ENCODE peak calls at places on chromosomes 16 and 17, in ten cellular contexts. T, U, K, C, V, E, W, A, F and M are unnamed samples.

GRCh38 chr16:88631384-88631783 is 7.0 kb upstream of the IL17C start:
- DNase-seq in K (no peak), A (no peak), U (no peak), V (no peak), T (no peak), C (no peak), F (no peak), W (no peak), E (peak), M (no peak)

GRCh38 chr16:31135535-31136286 is at the start of gene PRSS8:
- DNase-seq in F (no peak), A (no peak), U (no peak), E (no peak), K (peak), C (no peak), V (no peak), W (peak), T (no peak), M (peak)

GRCh38 chr17:31549121-31549524 is 157.6 kb downstream of the RAB11FIP4 start:
- DNase-seq in V (no peak), T (no peak), C (no peak), K (no peak), U (no peak), W (no peak), E (no peak), F (no peak), A (no peak), M (no peak)

GRCh38 chr16:49150341-49150740 is 131.3 kb downstream of the CBLN1 start:
- DNase-seq in C (no peak), V (no peak), F (no peak), K (no peak), T (no peak), W (no peak), E (no peak), A (no peak), U (no peak), M (no peak)

GRCh38 chr17:21842332-21843317 is 150.3 kb downstream of the KCNJ18 start:
- DNase-seq in E (no peak), U (no peak), V (no peak), A (no peak), T (no peak), W (no peak), F (no peak), K (no peak), C (no peak), M (no peak)

GRCh38 chr17:58615768-58616659 is 75.8 kb downstream of the TEX14 start:
- DNase-seq in F (no peak), K (no peak), C (no peak), A (no peak), T (no peak), W (no peak), E (no peak), U (no peak), V (no peak), M (no peak)

GRCh38 chr16:54655171-54655590 is 275.5 kb upstream of the IRX5 start:
- DNase-seq in C (no peak), U (no peak), E (peak), K (peak), F (no peak), W (peak), A (peak), T (no peak), V (peak), M (no peak)

GRCh38 chr17:79779661-79780365 is 1.9 kb downstream of the CBX2 start:
- DNase-seq in T (no peak), A (no peak), V (no peak), U (no peak), K (no peak), C (no peak), W (no peak), E (no peak), F (no peak), M (no peak)

GRCh38 chr17:39736319-39737165 is 1.2 kb upstream of the GRB7 start:
- DNase-seq in E (no peak), C (peak), A (no peak), T (no peak), U (no peak), F (no peak), K (no peak), W (no peak), V (no peak), M (no peak)

GRCh38 chr16:64211306-64211705 is 910.6 kb downstream of the CDH11 start:
- DNase-seq in C (no peak), T (no peak), A (no peak), U (no peak), E (no peak), V (no peak), F (no peak), W (no peak), K (no peak), M (no peak)

GRCh38 chr17:17722081-17722905 is 41.0 kb downstream of the RAI1 start:
- DNase-seq in T (peak), E (no peak), K (no peak), C (no peak), U (no peak), F (no peak), A (no peak), V (no peak), W (no peak), M (no peak)

GRCh38 chr16:75074920-75075687 is 41.5 kb downstream of the LDHD start:
- DNase-seq in T (no peak), U (peak), K (peak), F (no peak), E (no peak), V (no peak), C (no peak), A (no peak), W (no peak), M (peak)

GRCh38 chr16:48497129-48497528 is 111.9 kb upstream of the SIAH1 start:
- DNase-seq in W (no peak), C (no peak), E (no peak), T (no peak), F (no peak), A (no peak), K (no peak), V (no peak), U (no peak), M (no peak)

GRCh38 chr16:89042711-89043551 is 50.7 kb upstream of the ACSF3 start:
- DNase-seq in W (no peak), T (no peak), E (no peak), F (no peak), C (no peak), V (no peak), K (no peak), U (no peak), A (no peak), M (no peak)

DNA sequence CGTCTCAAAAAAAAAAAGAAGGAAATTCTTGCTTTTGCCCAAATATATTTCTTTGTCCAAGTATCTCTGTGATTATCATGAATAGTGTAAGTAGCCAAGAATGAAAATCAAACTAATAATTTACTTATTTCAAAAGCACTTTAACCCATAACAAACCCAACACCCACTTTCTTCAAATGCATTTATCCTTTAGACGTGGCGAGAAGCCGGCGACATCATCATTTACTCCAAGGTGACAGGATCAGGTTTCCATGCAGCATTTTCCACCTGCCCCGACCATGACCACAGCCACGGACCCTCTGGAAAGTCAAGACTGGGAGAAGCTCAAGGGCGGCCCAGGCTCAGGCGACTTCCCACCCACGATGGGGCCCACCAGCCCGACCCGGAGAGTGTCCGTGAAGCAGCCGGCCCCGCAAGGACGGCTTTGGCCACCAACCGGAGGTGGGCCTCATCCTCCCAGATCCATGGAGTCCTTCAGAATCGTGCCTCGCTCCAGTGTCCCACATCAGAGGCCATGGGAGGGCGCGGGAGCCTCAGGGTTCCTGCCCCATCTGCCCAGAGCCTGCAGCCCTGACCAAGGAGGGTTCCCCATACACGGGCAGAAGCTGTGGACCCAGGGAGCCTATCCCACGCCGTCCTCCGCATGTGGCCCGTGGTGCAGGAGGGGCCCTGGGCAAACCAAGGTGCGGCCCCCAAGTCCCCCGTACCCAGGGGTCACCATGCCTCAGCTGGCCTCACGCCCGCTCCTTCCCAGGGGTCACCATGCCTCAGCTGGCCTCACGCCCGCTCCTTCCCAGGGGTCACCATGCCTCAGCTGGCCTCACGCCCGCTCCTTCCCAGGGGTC is 18.7 kb downstream of the UTS2R start:
- DNase-seq in E (no peak), T (no peak), K (no peak), A (no peak), U (no peak), V (no peak), W (no peak), C (no peak), F (no peak), M (no peak)
- TF ChIP-seq POLR2A in E (no peak), T (no peak), K (no peak), A (no peak), U (no peak), V (no peak), W (no peak), C (no peak), F (no peak), M (no peak)

GRCh38 chr16:27450836-27451341 is 48.9 kb downstream of the IL21R start:
- DNase-seq in K (no peak), A (no peak), V (no peak), W (no peak), C (no peak), F (no peak), U (no peak), T (no peak), E (no peak), M (peak)
- TF ChIP-seq POLR2A in K (no peak), A (no peak), V (no peak), W (no peak), C (no peak), F (no peak), U (peak), T (no peak), E (no peak), M (no peak)

DNA sequence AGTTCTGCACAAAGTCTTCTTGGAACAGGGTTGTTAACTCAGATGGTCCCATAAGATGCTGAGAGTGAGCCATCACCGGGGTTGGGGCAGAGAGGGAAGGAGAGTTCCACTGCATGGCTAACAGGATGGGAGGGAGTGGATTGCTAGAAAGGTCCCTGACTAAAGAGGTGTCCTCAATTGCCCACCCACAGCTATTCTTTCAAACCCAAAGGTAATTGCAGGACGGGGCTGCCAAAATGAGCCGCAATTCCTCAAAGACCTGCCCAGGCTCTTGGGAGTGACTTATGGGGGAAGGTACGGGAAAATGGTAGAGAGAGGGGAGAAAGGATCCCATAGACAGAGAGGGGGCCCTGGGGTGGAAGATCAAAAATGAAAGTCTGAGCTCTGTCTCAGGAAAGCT is 60.4 kb downstream of the DYNLRB2 start:
- DNase-seq in U (no peak), C (no peak), K (no peak), F (no peak), A (no peak), E (no peak), V (no peak), T (no peak), W (no peak), M (no peak)
- TF ChIP-seq POLR2A in U (no peak), C (no peak), K (no peak), F (no peak), A (no peak), E (no peak), V (no peak), T (no peak), W (no peak), M (no peak)

DNA sequence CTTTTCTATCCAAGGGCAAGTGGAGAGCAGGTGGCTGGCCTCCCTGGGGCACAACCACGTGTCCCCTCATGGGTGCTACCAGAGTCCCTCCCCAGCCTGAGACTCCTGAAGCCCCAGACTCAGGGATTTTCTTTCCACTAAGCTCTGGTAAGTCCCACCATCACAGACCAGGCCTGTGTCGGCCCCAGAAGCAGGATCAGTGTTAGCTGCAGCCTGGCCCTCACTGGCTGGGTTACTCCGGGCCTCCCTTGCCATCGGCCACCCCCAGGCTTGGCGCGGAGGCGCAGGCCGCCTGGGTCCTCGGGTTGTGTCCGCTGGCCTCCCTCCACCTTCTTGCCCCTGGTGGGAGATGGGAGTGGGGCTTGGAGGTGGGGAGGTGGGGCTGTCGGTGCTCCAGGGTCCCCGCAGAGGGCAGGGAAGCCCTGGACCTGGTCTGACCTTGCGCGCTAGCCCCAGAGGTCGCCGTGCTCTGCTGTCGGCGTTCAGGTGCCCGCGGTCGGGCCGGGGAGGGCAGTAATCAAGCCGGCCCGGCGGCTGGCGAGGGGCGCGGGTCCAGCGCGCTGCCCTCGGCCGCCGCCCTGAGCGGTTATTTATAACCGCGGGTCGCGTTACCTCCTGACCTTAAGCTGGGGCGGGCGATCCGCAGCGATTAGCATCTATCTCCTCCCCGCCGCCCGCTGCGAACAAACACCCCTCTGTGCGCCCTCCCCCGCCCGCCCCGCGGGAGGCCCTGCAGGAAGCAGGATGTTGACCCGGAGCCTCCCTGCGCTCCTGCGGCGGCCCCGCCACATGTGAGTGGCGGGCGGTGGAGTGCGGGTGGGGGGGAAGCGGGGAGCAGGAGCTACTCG is 78.1 kb upstream of the TOB1 start:
- DNase-seq in C (peak), K (no peak), A (peak), F (peak), E (peak), U (peak), V (peak), W (peak), T (peak), M (peak)
- TF ChIP-seq POLR2A in C (no peak), K (no peak), A (peak), F (no peak), E (no peak), U (no peak), V (peak), W (peak), T (no peak), M (peak)